ENCODE peak calls at places on chromosome 3, in ten cellular contexts. O, G, B, Q, V, R, N, U, T and W are unnamed samples.

GRCh38 chr3:66348696-66349095 is 127.9 kb downstream of the SLC25A26 start:
- DNase-seq in G (no peak), V (no peak), O (no peak), Q (peak; percentile 47), N (no peak), B (no peak), R (no peak), T (peak; percentile 46), U (no peak), W (no peak)

GRCh38 chr3:39644176-39644575 is 165.2 kb upstream of the MYRIP start:
- DNase-seq in U (no peak), B (peak; percentile 57), G (no peak), T (peak; percentile 81), V (no peak), O (no peak), Q (peak; percentile 81), N (no peak), R (no peak), W (no peak)

GRCh38 chr3:50422153-50422552 is 62.8 kb upstream of the TMEM115 start:
- DNase-seq in N (no peak), V (no peak), G (no peak), O (no peak), U (no peak), B (no peak), Q (no peak), R (no peak), T (no peak), W (no peak)

GRCh38 chr3:125050486-125051172 is 5.2 kb downstream of the HEG1 start:
- DNase-seq in R (no peak), U (no peak), Q (no peak), T (no peak), G (no peak), O (no peak), B (no peak), N (no peak), V (no peak), W (no peak)

GRCh38 chr3:112130638-112130993 is 2.4 kb downstream of the GCSAM start:
- DNase-seq in T (no peak), N (no peak), R (no peak), V (no peak), Q (no peak), G (no peak), B (no peak), U (no peak), O (no peak), W (no peak)

GRCh38 chr3:147680820-147681488 is 271.8 kb downstream of the ZIC1 start:
- DNase-seq in N (no peak), V (no peak), Q (no peak), B (peak; percentile 15), R (no peak), U (no peak), G (no peak), T (peak; percentile 6), O (no peak), W (peak; percentile 3)

GRCh38 chr3:43455233-43455632 is 166.6 kb downstream of the ANO10 start:
- DNase-seq in Q (peak; percentile 41), G (no peak), V (no peak), B (peak; percentile 80), R (no peak), O (peak; percentile 15), N (no peak), T (peak; percentile 56), U (peak; percentile 54), W (no peak)

GRCh38 chr3:135456182-135456790 is 509.2 kb upstream of the PPP2R3A start:
- DNase-seq in N (no peak), U (no peak), G (no peak), B (no peak), R (no peak), Q (no peak), T (no peak), V (no peak), O (no peak), W (no peak)

GRCh38 chr3:186783070-186783730 is at the start of gene EIF4A2:
- DNase-seq in N (peak; percentile 93), G (peak; percentile 92), R (peak; percentile 88), Q (peak; percentile 90), T (peak; percentile 93), V (peak; percentile 57), B (peak; percentile 86), U (peak; percentile 91), O (no peak), W (peak; percentile 78)

GRCh38 chr3:66138336-66139234 is 82.2 kb upstream of the SLC25A26 start:
- DNase-seq in Q (peak; percentile 80), U (peak; percentile 60), R (peak; percentile 27), G (no peak), B (peak; percentile 56), V (no peak), T (peak; percentile 81), O (no peak), N (peak; percentile 33), W (peak; percentile 19)

GRCh38 chr3:6088433-6088832 is 772.5 kb upstream of the GRM7 start:
- DNase-seq in V (no peak), U (no peak), T (no peak), G (no peak), O (no peak), R (no peak), Q (no peak), B (no peak), N (no peak), W (no peak)

GRCh38 chr3:100740207-100740606 is 30.9 kb downstream of the TFG start:
- DNase-seq in U (no peak), R (no peak), V (no peak), T (no peak), B (no peak), O (no peak), N (no peak), Q (no peak), G (no peak), W (no peak)

GRCh38 chr3:100732435-100732834 is 23.1 kb downstream of the TFG start:
- DNase-seq in B (no peak), G (no peak), R (no peak), U (no peak), O (no peak), T (no peak), Q (no peak), N (no peak), V (no peak), W (no peak)

GRCh38 chr3:100737334-100737733 is 28.0 kb downstream of the TFG start:
- DNase-seq in B (peak; percentile 22), U (no peak), R (no peak), O (no peak), N (no peak), T (peak; percentile 37), G (no peak), V (no peak), Q (peak; percentile 44), W (no peak)
- TF ChIP-seq CTCF in B (peak; percentile 34), U (peak; percentile 37), R (no peak), O (peak; percentile 53), N (peak; percentile 55), T (peak; percentile 25), G (no peak), V (peak; percentile 18), Q (peak; percentile 46), W (peak; percentile 36)

GRCh38 chr3:61841111-61841845 is 279.9 kb downstream of the PTPRG start:
- DNase-seq in O (no peak), R (no peak), V (no peak), G (no peak), N (no peak), T (peak; percentile 80), B (peak; percentile 56), U (no peak), Q (peak; percentile 84), W (no peak)
- H3K4me3 ChIP-seq in O (no peak overlapping the region), R (no peak overlapping the region), V (no peak overlapping the region), G (no peak overlapping the region), N (no peak overlapping the region), T (no peak overlapping the region), B (no peak overlapping the region), U (no peak overlapping the region), Q (no peak overlapping the region), W (no peak overlapping the region)

GRCh38 chr3:152268501-152269422 is at the start of gene MBNL1:
- DNase-seq in B (peak; percentile 80), U (peak; percentile 78), Q (peak; percentile 87), O (peak; percentile 47), T (peak; percentile 80), R (peak; percentile 82), N (peak; percentile 85), G (peak; percentile 62), V (peak; percentile 56), W (peak; percentile 73)
- TF ChIP-seq CTCF in B (no peak), U (peak; percentile 7), Q (no peak), O (no peak), T (no peak), R (no peak), N (no peak), G (no peak), V (no peak), W (no peak)

DNA sequence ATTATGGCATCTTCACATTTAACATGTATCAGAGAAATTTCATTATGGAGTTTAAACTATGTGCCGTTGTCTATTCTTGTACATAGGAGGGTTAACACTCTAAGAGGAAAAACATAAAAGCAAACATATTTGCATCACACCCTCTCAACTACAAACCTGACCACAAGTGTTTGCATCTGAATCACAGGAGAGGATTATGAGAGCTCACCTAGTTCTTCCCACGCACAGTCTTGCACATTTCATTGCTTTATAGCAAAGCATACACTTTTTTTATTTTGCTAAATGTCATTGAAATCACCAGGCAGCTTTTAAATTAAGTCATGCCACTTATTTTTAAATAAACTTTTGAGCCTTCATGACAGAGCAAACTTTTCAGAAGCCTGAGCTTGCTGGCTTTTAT is 12.5 kb downstream of the TRAT1 start:
- DNase-seq in T (no peak), B (no peak), U (no peak), R (no peak), O (no peak), Q (no peak), V (no peak), N (no peak), G (no peak), W (no peak)
- H3K4me3 ChIP-seq in T (no peak overlapping the region), B (no peak overlapping the region), U (no peak overlapping the region), R (no peak overlapping the region), O (no peak overlapping the region), Q (no peak overlapping the region), V (no peak overlapping the region), N (no peak overlapping the region), G (no peak overlapping the region), W (no peak overlapping the region)